ENCODE peak calls at places on chromosome 16, in ten cellular contexts. T is GOT3; Y is endothelial cell; Q is stomach; A is activated T-helper 1 cell treated with anti-CD3 and anti-CD28 coated beads, Interleukin-12 subunit alpha, Interleukin-12 subunit beta, Interleukin-2, Interleukin-4 antibody, amounts not matched to agents 30 ng/mL and 10 ng/mL and 1 ng/mL, durations not matched to agents 14 hours and 24 hours and 36 hours; K is T-helper 17 cell; V is AG04450; R is stimulated activated CD4-positive, alpha-beta T cell treated with anti-CD3 and anti-CD28 coated beads, Interleukin-1b, Interleukin-23, amount 100 ng/mL, for 4 hours; Z is ELR; N is fibroblast of lung. M is an unnamed sample.

GRCh38 chr16:57846078-57846697 is 43.9 kb upstream of the KIFC3 start:
- DNase-seq in T (no peak), Y (no peak), Q (no peak), A (no peak), K (no peak), V (no peak), R (no peak), Z (no peak), N (no peak), M (no peak)

GRCh38 chr16:85554114-85554790 is 58.9 kb upstream of the GSE1 start:
- DNase-seq in T (peak; percentile 50), Y (no peak), Q (peak; percentile 73), A (peak; percentile 75), K (peak; percentile 29), V (no peak), R (peak; percentile 57), Z (peak; percentile 88), N (peak; percentile 90), M (peak; percentile 81)

GRCh38 chr16:26993988-26994387 is 72.7 kb upstream of the C16orf82 start:
- DNase-seq in T (no peak), Y (no peak), Q (no peak), A (no peak), K (no peak), V (no peak), R (no peak), Z (peak; percentile 61), N (peak; percentile 57), M (peak; percentile 75)

GRCh38 chr16:86015606-86016005 is 116.6 kb downstream of the IRF8 start:
- DNase-seq in T (no peak), Y (no peak), Q (no peak), A (no peak), K (no peak), V (no peak), R (no peak), Z (no peak), N (no peak), M (no peak)

GRCh38 chr16:86239381-86239780 is 270.9 kb upstream of the FOXF1 start:
- DNase-seq in T (no peak), Y (peak; percentile 46), Q (no peak), A (no peak), K (no peak), V (no peak), R (no peak), Z (no peak), N (no peak), M (no peak)

GRCh38 chr16:4692460-4693295 is 684 bp upstream of the NUDT16L1 start:
- DNase-seq in T (no peak), Y (no peak), Q (no peak), A (no peak), K (no peak), V (no peak), R (no peak), Z (no peak), N (no peak), M (no peak)

GRCh38 chr16:87461466-87461975 is 31.3 kb downstream of the ZCCHC14 start:
- DNase-seq in T (no peak), Y (peak; percentile 76), Q (peak; percentile 96), A (no peak), K (no peak), V (no peak), R (no peak), Z (peak; percentile 55), N (no peak), M (no peak)

GRCh38 chr16:1559446-1559975 is 26.0 kb downstream of the TMEM204 start:
- DNase-seq in T (no peak), Y (no peak), Q (no peak), A (peak; percentile 21), K (no peak), V (no peak), R (no peak), Z (no peak), N (no peak), M (no peak)

GRCh38 chr16:797120-797420 is 3.5 kb downstream of the GNG13 start:
- DNase-seq in T (no peak), Y (no peak), Q (no peak), A (no peak), K (no peak), V (no peak), R (no peak), Z (no peak), N (no peak), M (no peak)

GRCh38 chr16:59878999-59879398 is 1144.9 kb upstream of the GOT2 start:
- DNase-seq in T (no peak), Y (no peak), Q (no peak), A (no peak), K (no peak), V (no peak), R (no peak), Z (peak; percentile 33), N (no peak), M (no peak)

GRCh38 chr16:4200000-4200780 is 41.7 kb downstream of the SRL start:
- DNase-seq in T (no peak), Y (peak; percentile 80), Q (peak; percentile 81), A (no peak), K (no peak), V (peak; percentile 36), R (no peak), Z (peak; percentile 78), N (peak; percentile 64), M (peak; percentile 61)

GRCh38 chr16:61730997-61731396 is 305.2 kb downstream of the CDH8 start:
- DNase-seq in T (no peak), Y (no peak), Q (no peak), A (no peak), K (no peak), V (no peak), R (no peak), Z (no peak), N (no peak), M (no peak)

GRCh38 chr16:56944954-56945839 is 13.3 kb downstream of the HERPUD1 start:
- DNase-seq in T (no peak), Y (no peak), Q (no peak), A (no peak), K (no peak), V (no peak), R (no peak), Z (no peak), N (no peak), M (peak; percentile 35)

GRCh38 chr16:35636831-35637230 is 2177.4 kb downstream of the TP53TG3F start:
- DNase-seq in T (no peak), Y (no peak), Q (no peak), A (no peak), K (no peak), V (no peak), R (no peak), Z (no peak), N (no peak), M (no peak)

GRCh38 chr16:71364306-71364705 is 5.8 kb downstream of the CALB2 start:
- DNase-seq in T (no peak), Y (no peak), Q (no peak), A (no peak), K (no peak), V (no peak), R (no peak), Z (no peak), N (no peak), M (no peak)

GRCh38 chr16:84214451-84215066 is 23.6 kb downstream of the ADAD2 start:
- DNase-seq in T (no peak), Y (no peak), Q (no peak), A (no peak), K (no peak), V (no peak), R (no peak), Z (no peak), N (no peak), M (no peak)

GRCh38 chr16:83887088-83887487 is 11.8 kb upstream of the MLYCD start:
- DNase-seq in T (no peak), Y (no peak), Q (peak; percentile 46), A (no peak), K (no peak), V (no peak), R (no peak), Z (peak; percentile 56), N (peak; percentile 23), M (peak; percentile 4)

GRCh38 chr16:80230328-80231117 is 310.3 kb upstream of the DYNLRB2 start:
- DNase-seq in T (no peak), Y (no peak), Q (no peak), A (no peak), K (no peak), V (no peak), R (no peak), Z (no peak), N (no peak), M (no peak)

GRCh38 chr16:50585331-50585776 is 37.2 kb downstream of the NKD1 start:
- DNase-seq in T (no peak), Y (no peak), Q (peak; percentile 40), A (no peak), K (no peak), V (no peak), R (no peak), Z (no peak), N (peak; percentile 58), M (peak; percentile 15)

GRCh38 chr16:53291757-53292392 is 142.4 kb upstream of the RBL2 start:
- DNase-seq in T (no peak), Y (no peak), Q (no peak), A (no peak), K (no peak), V (no peak), R (no peak), Z (peak; percentile 56), N (peak; percentile 13), M (no peak)

GRCh38 chr16:84795338-84796053 is 24.3 kb upstream of the CRISPLD2 start:
- DNase-seq in T (no peak), Y (no peak), Q (peak; percentile 43), A (no peak), K (no peak), V (peak; percentile 96), R (no peak), Z (peak; percentile 97), N (peak; percentile 100), M (no peak)

GRCh38 chr16:55817236-55817912 is 15.5 kb downstream of the CES1 start:
- DNase-seq in T (no peak), Y (no peak), Q (no peak), A (no peak), K (no peak), V (no peak), R (no peak), Z (no peak), N (no peak), M (no peak)

GRCh38 chr16:49486350-49486749 is 112.7 kb downstream of the C16orf78 start:
- DNase-seq in T (no peak), Y (no peak), Q (no peak), A (no peak), K (no peak), V (no peak), R (no peak), Z (no peak), N (no peak), M (no peak)

GRCh38 chr16:17211797-17212196 is 259.0 kb downstream of the XYLT1 start:
- DNase-seq in T (no peak), Y (peak; percentile 59), Q (no peak), A (no peak), K (no peak), V (no peak), R (no peak), Z (peak; percentile 40), N (no peak), M (peak; percentile 8)

GRCh38 chr16:65343556-65343955 is 221.7 kb upstream of the CDH11 start:
- DNase-seq in T (no peak), Y (no peak), Q (no peak), A (no peak), K (no peak), V (no peak), R (no peak), Z (no peak), N (no peak), M (no peak)

GRCh38 chr16:88688013-88688778 is 1.9 kb upstream of the SNAI3 start:
- DNase-seq in T (no peak), Y (no peak), Q (peak; percentile 92), A (no peak), K (no peak), V (no peak), R (no peak), Z (no peak), N (no peak), M (no peak)

GRCh38 chr16:66662445-66663194 is 33.9 kb downstream of the CMTM4 start:
- DNase-seq in T (no peak), Y (no peak), Q (no peak), A (no peak), K (no peak), V (no peak), R (no peak), Z (peak; percentile 67), N (peak; percentile 58), M (peak; percentile 9)

GRCh38 chr16:15891508-15891907 is 3.1 kb upstream of the CEP20 start:
- DNase-seq in T (no peak), Y (no peak), Q (no peak), A (no peak), K (no peak), V (no peak), R (no peak), Z (no peak), N (no peak), M (no peak)